ENCODE peak calls at places on chromosomes 4 and X, in ten cellular contexts. G, O, X, L, H, T, C, V, A and R are unnamed samples.

GRCh38 chrX:44104699-44105098 is 131.5 kb upstream of the NDP start:
- DNase-seq in G (no peak), O (no peak), X (no peak), L (no peak), H (no peak), T (no peak), C (no peak), V (no peak), A (no peak), R (no peak)

GRCh38 chr4:37599092-37599800 is 86.9 kb downstream of the RELL1 start:
- DNase-seq in G (no peak), O (no peak), X (no peak), L (no peak), H (no peak), T (no peak), C (no peak), V (no peak), A (no peak), R (no peak)

GRCh38 chr4:41692717-41693345 is 55.7 kb downstream of the PHOX2B start:
- DNase-seq in G (no peak), O (peak; percentile 10), X (peak; percentile 56), L (peak; percentile 46), H (peak; percentile 42), T (no peak), C (peak; percentile 12), V (peak; percentile 63), A (peak; percentile 61), R (no peak)

GRCh38 chr4:9953089-9953488 is 68.2 kb downstream of the SLC2A9 start:
- DNase-seq in G (no peak), O (no peak), X (no peak), L (no peak), H (no peak), T (no peak), C (no peak), V (no peak), A (no peak), R (no peak)

GRCh38 chr4:180057198-180057821 is 2185.9 kb upstream of the TENM3 start:
- DNase-seq in G (no peak), O (no peak), X (no peak), L (no peak), H (no peak), T (no peak), C (no peak), V (no peak), A (peak; percentile 4), R (no peak)

GRCh38 chrX:110322603-110323002 is 4.7 kb upstream of the AMMECR1 start:
- DNase-seq in G (no peak), O (no peak), X (no peak), L (no peak), H (no peak), T (no peak), C (no peak), V (no peak), A (no peak), R (no peak)

GRCh38 chr4:156228706-156229105 is 275.0 kb upstream of the CTSO start:
- DNase-seq in G (no peak), O (no peak), X (no peak), L (no peak), H (no peak), T (no peak), C (no peak), V (no peak), A (no peak), R (no peak)

GRCh38 chrX:9182041-9182440 is 148.1 kb upstream of the FAM9B start:
- DNase-seq in G (no peak), O (no peak), X (no peak), L (no peak), H (no peak), T (no peak), C (no peak), V (no peak), A (no peak), R (no peak)

GRCh38 chr4:53908661-53909078 is 155.7 kb downstream of the CHIC2 start:
- DNase-seq in G (no peak), O (peak; percentile 46), X (peak; percentile 51), L (peak; percentile 62), H (no peak), T (no peak), C (peak; percentile 29), V (peak; percentile 72), A (peak; percentile 77), R (no peak)

GRCh38 chrX:21800344-21800770 is 39.1 kb upstream of the MBTPS2 start:
- DNase-seq in G (no peak), O (peak; percentile 4), X (no peak), L (no peak), H (no peak), T (no peak), C (no peak), V (no peak), A (peak; percentile 4), R (no peak)

GRCh38 chr4:55745014-55745413 is 74.6 kb upstream of the EXOC1L start:
- DNase-seq in G (no peak), O (no peak), X (no peak), L (no peak), H (no peak), T (no peak), C (no peak), V (no peak), A (no peak), R (no peak)
- TF ChIP-seq POLR2A in G (no peak), O (no peak), X (no peak), L (no peak), H (no peak), T (no peak), C (no peak), V (no peak), A (no peak), R (no peak)

DNA sequence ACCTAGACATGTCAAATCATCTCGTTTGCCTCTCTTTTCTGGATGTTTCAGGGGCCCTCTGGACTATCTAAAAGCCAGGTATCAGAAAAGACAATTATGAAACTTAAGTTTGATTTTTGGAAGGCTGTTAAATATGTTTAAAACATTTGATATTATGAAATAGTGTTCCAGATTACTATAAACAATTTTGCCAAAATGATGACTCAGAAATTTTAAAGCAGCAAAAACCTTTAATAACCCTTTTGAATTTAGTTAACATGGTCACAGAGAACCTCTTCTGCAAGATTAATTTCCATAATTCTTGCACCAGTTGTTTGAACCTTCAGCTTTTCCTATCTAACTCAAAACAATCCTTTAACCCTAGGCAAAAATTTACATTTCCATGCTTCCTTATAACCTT is 18.8 kb upstream of the FAM47E start:
- DNase-seq in G (no peak), O (no peak), X (no peak), L (no peak), H (no peak), T (no peak), C (no peak), V (no peak), A (no peak), R (no peak)
- H3K27ac ChIP-seq in G (no peak overlapping the region), O (no peak overlapping the region), X (no peak overlapping the region), L (no peak overlapping the region), H (no peak overlapping the region), T (no peak overlapping the region), C (no peak overlapping the region), V (no peak overlapping the region), A (no peak overlapping the region), R (peak overlapping the region; percentile 62)

DNA sequence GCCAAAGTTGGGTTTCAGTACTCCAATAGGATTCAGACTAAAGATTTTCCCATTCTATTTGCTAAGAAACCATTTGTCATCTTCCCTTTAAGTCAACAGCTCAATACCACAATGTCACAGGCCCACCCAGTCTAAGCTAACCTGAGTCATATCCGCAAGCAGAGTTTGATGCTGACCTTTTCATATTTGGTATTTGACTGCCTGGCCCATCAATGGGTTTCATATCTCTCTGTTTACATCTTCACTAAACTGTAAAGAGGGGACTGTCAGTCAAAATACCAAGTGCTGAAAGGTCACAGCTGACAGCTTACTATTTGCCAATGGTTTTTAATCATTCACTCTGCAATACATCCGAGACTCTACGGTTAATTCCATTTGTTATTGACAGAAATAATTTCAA is 707.5 kb upstream of the ACTRT1 start:
- DNase-seq in G (no peak), O (no peak), X (no peak), L (no peak), H (no peak), T (no peak), C (no peak), V (no peak), A (peak; percentile 85), R (no peak)
- H3K9me3 ChIP-seq in G (no peaks in the 10 kb centered on the region), O (no peaks in the 10 kb centered on the region), X (no peaks in the 10 kb centered on the region), L (no peaks in the 10 kb centered on the region), H (no peaks in the 10 kb centered on the region), T (no peaks in the 10 kb centered on the region), C (no peaks in the 10 kb centered on the region), V (no peaks in the 10 kb centered on the region), A (no peaks in the 10 kb centered on the region), R (no peaks in the 10 kb centered on the region)

GRCh38 chr4:8314691-8315255 is 45.2 kb downstream of the HTRA3 start:
- DNase-seq in G (peak; percentile 38), O (no peak), X (peak; percentile 13), L (no peak), H (peak; percentile 13), T (no peak), C (no peak), V (peak; percentile 35), A (no peak), R (no peak)

GRCh38 chr4:8310306-8310705 is 40.8 kb downstream of the HTRA3 start:
- DNase-seq in G (peak; percentile 19), O (no peak), X (no peak), L (no peak), H (peak; percentile 34), T (no peak), C (no peak), V (peak; percentile 40), A (no peak), R (no peak)

GRCh38 chr4:8308856-8309771 is 39.6 kb downstream of the HTRA3 start:
- DNase-seq in G (peak; percentile 69), O (no peak), X (no peak), L (no peak), H (peak; percentile 84), T (peak; percentile 58), C (peak; percentile 7), V (peak; percentile 90), A (no peak), R (no peak)

GRCh38 chr4:8311096-8312068 is 41.8 kb downstream of the HTRA3 start:
- DNase-seq in G (peak; percentile 41), O (no peak), X (no peak), L (no peak), H (peak; percentile 18), T (no peak), C (no peak), V (peak; percentile 46), A (no peak), R (no peak)

GRCh38 chr4:8312069-8312445 is 42.5 kb downstream of the HTRA3 start:
- DNase-seq in G (no peak), O (no peak), X (no peak), L (no peak), H (peak; percentile 2), T (no peak), C (no peak), V (no peak), A (no peak), R (no peak)
- TF ChIP-seq POLR2A in G (no peak), O (no peak), X (no peak), L (no peak), H (no peak), T (no peak), C (no peak), V (no peak), A (no peak), R (no peak)

DNA sequence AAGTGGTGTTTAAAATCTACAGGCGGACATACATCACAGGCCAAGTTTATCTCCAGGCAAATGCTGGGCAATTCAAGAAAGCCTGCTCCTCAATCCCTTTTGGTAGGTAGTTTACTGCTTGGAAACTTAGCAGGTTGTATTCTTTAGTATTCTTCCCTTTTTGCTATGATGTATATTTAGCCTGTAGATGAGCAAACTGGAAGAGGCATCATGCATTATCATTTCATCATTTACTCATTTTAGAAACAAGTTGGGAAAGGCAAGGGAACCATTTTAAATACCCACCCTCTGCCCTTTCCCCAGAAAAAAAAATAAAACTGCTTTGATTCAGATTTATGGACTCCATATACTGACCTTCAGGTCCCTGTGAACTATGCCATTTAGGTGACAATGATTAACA is 213.2 kb downstream of the CAMK2D start:
- DNase-seq in G (no peak), O (no peak), X (no peak), L (no peak), H (no peak), T (no peak), C (no peak), V (no peak), A (no peak), R (no peak)
- H3K27ac ChIP-seq in G (peak overlapping the region; percentile 53), O (peak overlapping the region; percentile 32), X (peak overlapping the region; percentile 74), L (no peak overlapping the region), H (no peak overlapping the region), T (peak overlapping the region; percentile 74), C (no peak overlapping the region), V (peak overlapping the region; percentile 21), A (peak overlapping the region; percentile 55), R (peak overlapping the region; percentile 44)